ENCODE peak calls at places on chromosome 14, in eight cellular contexts. Z, E, V, W, N, I, C and D are unnamed samples.

GRCh38 chr14:81435578-81436295 is 35.6 kb upstream of the STON2 start:
- DNase-seq in V (no peak), N (no peak), C (no peak), E (no peak), I (peak), Z (peak), W (peak), D (peak)

GRCh38 chr14:34873591-34874385 is 1.4 kb downstream of the BAZ1A start:
- DNase-seq in C (peak), I (peak), N (peak), Z (peak), E (no peak), V (peak), W (peak), D (peak)

GRCh38 chr14:32593290-32593942 is 264.3 kb downstream of the AKAP6 start:
- DNase-seq in C (no peak), N (no peak), I (no peak), V (no peak), W (no peak), E (peak), Z (no peak), D (no peak)

GRCh38 chr14:95157987-95158712 is 821 bp upstream of the DICER1 start:
- DNase-seq in Z (no peak), C (peak), N (no peak), V (no peak), I (no peak), E (no peak), W (no peak), D (no peak)

GRCh38 chr14:36519431-36520321 is at the start of gene NKX2-1:
- DNase-seq in W (no peak), I (peak), Z (no peak), C (no peak), N (no peak), V (no peak), E (no peak), D (no peak)

GRCh38 chr14:51562816-51563215 is 88.9 kb upstream of the FRMD6 start:
- DNase-seq in N (no peak), Z (no peak), I (no peak), V (no peak), C (no peak), E (peak), W (no peak), D (peak)

GRCh38 chr14:65958664-65959562 is 527.3 kb upstream of the CCDC196 start:
- DNase-seq in I (no peak), N (no peak), W (no peak), Z (no peak), C (peak), E (no peak), V (no peak), D (peak)

GRCh38 chr14:61395115-61395725 is 73.8 kb downstream of the PRKCH start:
- DNase-seq in V (no peak), N (no peak), C (no peak), E (no peak), I (no peak), W (no peak), Z (no peak), D (no peak)

GRCh38 chr14:52948039-52948438 is 2.8 kb downstream of the FERMT2 start:
- DNase-seq in I (no peak), N (no peak), C (no peak), Z (no peak), E (no peak), V (no peak), W (no peak), D (no peak)

GRCh38 chr14:99215277-99215676 is 56.7 kb downstream of the BCL11B start:
- DNase-seq in I (no peak), E (peak), Z (no peak), W (no peak), C (no peak), N (no peak), V (no peak), D (no peak)

GRCh38 chr14:89507926-89508460 is 91.0 kb upstream of the FOXN3 start:
- DNase-seq in C (no peak), N (no peak), I (no peak), W (no peak), V (no peak), Z (no peak), E (no peak), D (peak)

GRCh38 chr14:102905116-102906108 is 17.1 kb upstream of the AMN start:
- DNase-seq in I (no peak), Z (no peak), W (no peak), N (no peak), V (no peak), C (no peak), E (no peak), D (no peak)

GRCh38 chr14:65850429-65851145 is 438.1 kb downstream of the FUT8 start:
- DNase-seq in Z (no peak), I (no peak), C (peak), W (no peak), E (no peak), N (peak), V (no peak), D (no peak)

GRCh38 chr14:102527255-102528232 is 18.0 kb upstream of the ANKRD9 start:
- DNase-seq in Z (no peak), W (no peak), I (no peak), C (no peak), V (peak), E (no peak), N (no peak), D (peak)

GRCh38 chr14:90968025-90968424 is 92.4 kb downstream of the RPS6KA5 start:
- DNase-seq in W (no peak), Z (no peak), E (peak), I (no peak), V (no peak), C (no peak), N (no peak), D (no peak)

GRCh38 chr14:55581011-55581806 is 1.2 kb downstream of the KTN1 start:
- DNase-seq in W (peak), Z (peak), C (peak), V (no peak), E (no peak), N (peak), I (peak), D (peak)

GRCh38 chr14:24065408-24065807 is 6.0 kb upstream of the CPNE6 start:
- DNase-seq in W (no peak), N (no peak), Z (no peak), V (no peak), E (no peak), I (no peak), C (no peak), D (no peak)

GRCh38 chr14:95463173-95463901 is 53.1 kb downstream of the SYNE3 start:
- DNase-seq in Z (no peak), V (no peak), E (no peak), C (peak), W (no peak), N (peak), I (no peak), D (no peak)

GRCh38 chr14:73014105-73014504 is 12.8 kb downstream of the ZFYVE1 start:
- DNase-seq in C (peak), V (no peak), N (no peak), Z (no peak), E (no peak), W (no peak), I (no peak), D (no peak)

GRCh38 chr14:83071888-83072501 is 1538.3 kb upstream of the SEL1L start:
- DNase-seq in Z (no peak), I (no peak), N (no peak), E (no peak), C (no peak), V (no peak), W (no peak), D (no peak)

GRCh38 chr14:104600141-104600643 is 4.4 kb downstream of the TMEM179 start:
- DNase-seq in N (no peak), I (no peak), W (no peak), V (no peak), Z (no peak), C (no peak), E (no peak), D (peak)

GRCh38 chr14:75147423-75148071 is 20.7 kb upstream of the NEK9 start:
- DNase-seq in Z (peak), W (peak), N (no peak), E (peak), C (no peak), V (peak), I (peak), D (no peak)

GRCh38 chr14:85479771-85480170 is 50.2 kb upstream of the FLRT2 start:
- DNase-seq in V (no peak), Z (no peak), E (no peak), N (no peak), W (no peak), C (no peak), I (no peak), D (no peak)

GRCh38 chr14:105227346-105227745 is 21.0 kb upstream of the BTBD6 start:
- DNase-seq in V (no peak), E (no peak), N (no peak), W (no peak), I (no peak), Z (no peak), C (no peak), D (no peak)

GRCh38 chr14:65574611-65575010 is 162.1 kb downstream of the FUT8 start:
- DNase-seq in C (no peak), W (no peak), E (no peak), Z (no peak), N (no peak), V (no peak), I (no peak), D (no peak)

GRCh38 chr14:51544426-51544825 is 107.3 kb upstream of the FRMD6 start:
- DNase-seq in C (no peak), V (no peak), I (no peak), W (no peak), E (no peak), Z (no peak), N (no peak), D (no peak)

GRCh38 chr14:77088219-77088618 is 9.8 kb upstream of the CIPC start:
- DNase-seq in V (no peak), N (no peak), I (no peak), Z (peak), C (no peak), E (no peak), W (peak), D (no peak)

GRCh38 chr14:52365071-52365470 is 51.0 kb downstream of the PTGER2 start:
- DNase-seq in V (no peak), W (no peak), E (no peak), I (no peak), C (no peak), N (no peak), Z (no peak), D (no peak)

GRCh38 chr14:51185180-51185579 is 54.9 kb upstream of the TMX1 start:
- DNase-seq in C (no peak), N (no peak), E (no peak), W (no peak), I (no peak), Z (no peak), V (no peak), D (no peak)

GRCh38 chr14:39218171-39218769 is 15.4 kb upstream of the MIA2 start:
- DNase-seq in I (no peak), W (no peak), V (no peak), N (no peak), C (no peak), Z (no peak), E (no peak), D (peak)

GRCh38 chr14:37469650-37470049 is 125.4 kb downstream of the FOXA1 start:
- DNase-seq in E (no peak), I (no peak), N (no peak), C (no peak), W (no peak), V (no peak), Z (no peak), D (no peak)

GRCh38 chr14:74846168-74846567 is 29.8 kb downstream of the PROX2 start:
- DNase-seq in V (no peak), E (no peak), N (no peak), W (no peak), C (no peak), Z (no peak), I (no peak), D (no peak)

GRCh38 chr14:37406095-37406494 is 189.0 kb downstream of the FOXA1 start:
- DNase-seq in I (no peak), E (no peak), Z (no peak), W (no peak), C (no peak), N (no peak), V (no peak), D (no peak)

GRCh38 chr14:85531594-85532391 is 1.8 kb downstream of the FLRT2 start:
- DNase-seq in N (no peak), V (peak), Z (peak), W (peak), E (peak), I (peak), C (peak), D (no peak)

GRCh38 chr14:104978774-104979691 is 859 bp upstream of the AHNAK2 start:
- DNase-seq in I (no peak), W (peak), Z (no peak), V (no peak), N (no peak), E (no peak), C (no peak), D (no peak)

GRCh38 chr14:100633406-100633805 is 46.2 kb upstream of the BEGAIN start:
- DNase-seq in E (no peak), V (no peak), Z (no peak), I (no peak), C (no peak), N (no peak), W (no peak), D (no peak)

GRCh38 chr14:20556500-20557211 is 4.2 kb downstream of the RNASE9 start:
- DNase-seq in C (no peak), Z (no peak), E (no peak), I (no peak), V (no peak), N (no peak), W (no peak), D (no peak)

GRCh38 chr14:70753518-70753953 is 55.8 kb downstream of the MAP3K9 start:
- DNase-seq in C (no peak), I (no peak), N (no peak), W (no peak), V (no peak), Z (peak), E (no peak), D (peak)